ENCODE peak calls at places on chromosomes 11 and 22, in five cellular contexts. W is kidney, X is aorta, N is heart left ventricle, P is mammary epithelial cell. L is an unnamed sample. For H3K4me1, the result is how much of the 10 kb centered on the place peaks cover.

GRCh38 chr11:19276859-19277808 is 36.4 kb upstream of the E2F8 start:
- DNase-seq in P (peak), X (no peak), N (no peak), W (no peak), L (no peak)

GRCh38 chr22:46738961-46739870 is 1.2 kb upstream of the CERK start:
- DNase-seq in X (no peak), N (peak), W (peak), P (no peak), L (peak)

GRCh38 chr22:46519377-46519776 is 18.0 kb downstream of the CELSR1 start:
- DNase-seq in N (no peak), X (no peak), W (peak), P (no peak), L (no peak)

GRCh38 chr11:64859542-64860414 is 15.3 kb upstream of the CDC42BPG start:
- DNase-seq in P (no peak), X (peak), N (no peak), W (peak), L (no peak)

GRCh38 chr11:135009125-135009524 is 597.1 kb upstream of the B3GAT1 start:
- DNase-seq in P (no peak), X (no peak), N (no peak), W (no peak), L (no peak)

GRCh38 chr11:105296806-105297205 is 157.2 kb upstream of the CARD18 start:
- DNase-seq in W (peak), X (no peak), P (no peak), N (no peak), L (no peak)

GRCh38 chr11:66727883-66728759 is 895 bp downstream of the SPTBN2 start:
- DNase-seq in P (no peak), N (no peak), W (no peak), X (no peak), L (peak)

GRCh38 chr11:10460611-10461275 is 5.7 kb downstream of the AMPD3 start:
- DNase-seq in N (no peak), P (no peak), X (no peak), W (no peak), L (no peak)

GRCh38 chr22:37377927-37378326 is 49.4 kb downstream of the ELFN2 start:
- DNase-seq in X (no peak), W (no peak), N (no peak), P (no peak), L (no peak)

GRCh38 chr22:42500164-42500835 is 19.3 kb downstream of the RRP7A start:
- DNase-seq in X (peak), W (peak), P (peak), N (peak), L (no peak)

GRCh38 chr11:100930185-100930778 is 199.3 kb downstream of the PGR start:
- DNase-seq in P (peak), N (no peak), X (no peak), W (no peak), L (no peak)

GRCh38 chr11:127919206-127920000 is 668.0 kb downstream of the ETS1 start:
- DNase-seq in P (peak), N (no peak), X (no peak), W (no peak), L (no peak)

GRCh38 chr11:33063326-33063775 is 24.0 kb downstream of the TCP11L1 start:
- DNase-seq in X (no peak), N (no peak), P (peak), W (no peak), L (no peak)

GRCh38 chr11:118791961-118792578 is 1.1 kb upstream of the DDX6 start:
- DNase-seq in W (peak), N (peak), X (no peak), P (no peak), L (no peak)

GRCh38 chr22:47210686-47211085 is 448.2 kb downstream of the TBC1D22A start:
- DNase-seq in N (no peak), W (no peak), P (no peak), X (no peak), L (no peak)

GRCh38 chr11:16001899-16002426 is 354.4 kb downstream of the SOX6 start:
- DNase-seq in X (no peak), N (no peak), W (no peak), P (peak), L (peak)

GRCh38 chr22:23060612-23061400 is 9.5 kb upstream of the GNAZ start:
- DNase-seq in N (peak), P (no peak), X (peak), W (peak), L (no peak)

GRCh38 chr22:44848296-44848741 is 95.9 kb downstream of the ARHGAP8 start:
- DNase-seq in N (no peak), W (peak), X (no peak), P (no peak), L (no peak)

GRCh38 chr22:20437253-20438065 is at the start of gene SCARF2:
- DNase-seq in N (peak), W (peak), X (peak), P (no peak), L (peak)

GRCh38 chr22:31647516-31647915 is 14.5 kb downstream of the PISD start:
- DNase-seq in X (no peak), N (no peak), W (no peak), P (peak), L (no peak)

GRCh38 chr22:42680648-42681047 is 31.5 kb upstream of the CYB5R3 start:
- DNase-seq in X (no peak), W (no peak), P (peak), N (no peak), L (peak)

GRCh38 chr11:122741613-122742012 is 86.1 kb downstream of the UBASH3B start:
- DNase-seq in P (no peak), N (peak), W (peak), X (no peak), L (no peak)

GRCh38 chr11:82927264-82927880 is 25.8 kb downstream of the DDIAS start:
- DNase-seq in X (no peak), N (no peak), W (no peak), P (peak), L (peak)

GRCh38 chr22:25081409-25081824 is 118.2 kb upstream of the CRYBB3 start:
- DNase-seq in P (peak), X (no peak), N (no peak), W (no peak), L (peak)

GRCh38 chr11:2564588-2565440 is 120.0 kb downstream of the KCNQ1 start:
- DNase-seq in X (peak), N (no peak), W (no peak), P (no peak), L (no peak)

GRCh38 chr11:35380603-35381002 is 38.8 kb downstream of the SLC1A2 start:
- DNase-seq in W (no peak), X (no peak), N (no peak), P (no peak), L (no peak)
- H3K27ac ChIP-seq in W (no peak), X (no peak), N (peak), P (no peak), L (no peak)

DNA sequence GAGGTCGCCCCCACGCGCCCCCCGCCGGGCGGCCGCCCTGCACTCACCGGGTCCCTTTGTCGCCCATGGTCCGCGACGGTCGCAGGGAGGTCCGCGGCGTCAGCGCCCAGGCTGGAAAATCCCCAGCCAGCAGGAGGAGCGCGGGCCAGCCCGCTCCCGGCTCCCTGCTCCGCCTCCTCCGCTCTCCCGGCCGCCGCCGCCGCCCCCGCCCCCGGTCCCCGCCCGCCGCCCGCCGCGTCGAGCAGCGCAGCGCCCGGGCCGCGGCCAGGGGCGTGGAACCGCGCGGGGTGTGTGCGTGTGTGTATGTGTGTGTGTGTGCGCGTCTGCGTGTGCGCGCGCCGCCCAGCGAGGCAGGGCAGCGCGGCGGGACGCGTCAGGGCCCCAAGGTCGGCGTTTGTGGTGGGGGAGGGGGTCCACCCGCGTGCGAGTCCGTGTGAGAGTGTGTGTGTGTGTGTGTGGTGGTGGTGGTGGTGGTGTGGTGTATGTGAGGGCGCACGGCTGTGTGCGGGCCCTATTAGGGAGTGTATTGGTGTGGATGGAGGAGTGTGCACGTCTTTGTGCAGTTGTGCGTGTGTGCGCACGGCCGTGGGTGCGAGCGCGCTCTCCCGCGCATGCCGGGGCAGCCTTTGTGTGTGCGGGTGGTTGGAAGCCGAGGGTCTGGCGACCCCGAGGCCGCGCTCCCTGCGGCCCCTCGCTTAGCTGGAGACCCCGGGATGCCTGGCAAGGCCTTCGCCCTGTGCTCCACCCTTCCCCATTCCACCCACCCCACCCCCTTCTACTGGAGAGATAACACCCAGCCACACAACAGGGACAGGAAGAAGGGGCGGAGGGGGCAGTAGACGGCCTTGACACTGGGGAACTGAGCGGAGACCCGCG is at the start of gene ARRB1:
- DNase-seq in N (peak), W (peak), X (peak), P (no peak), L (peak)
- H3K4me1 ChIP-seq in N (under half), W (under half), X (under half), P (under half), L (half or more)

GRCh38 chr22:50551160-50551752 is 5.6 kb downstream of the KLHDC7B start:
- DNase-seq in P (no peak), X (no peak), N (no peak), W (no peak), L (no peak)

GRCh38 chr22:50550395-50550794 is 4.7 kb downstream of the KLHDC7B start:
- DNase-seq in P (no peak), X (no peak), N (no peak), W (no peak), L (no peak)

GRCh38 chr22:50548046-50548912 is 2.6 kb downstream of the KLHDC7B start:
- DNase-seq in X (no peak), N (no peak), W (peak), P (no peak), L (no peak)

GRCh38 chr22:50547231-50547851 is 1.6 kb downstream of the KLHDC7B start:
- DNase-seq in N (no peak), X (no peak), P (no peak), W (peak), L (no peak)

GRCh38 chr22:50548913-50549790 is 3.5 kb downstream of the KLHDC7B start:
- DNase-seq in W (no peak), N (no peak), P (no peak), X (no peak), L (no peak)
- H3K4me3 ChIP-seq in W (no peak), N (peak), P (no peak), X (no peak), L (no peak)

GRCh38 chr11:76612226-76612625 is 58.3 kb downstream of the LRRC32 start:
- DNase-seq in N (no peak), W (no peak), X (no peak), P (no peak), L (no peak)
- H3K27ac ChIP-seq in N (no peak), W (no peak), X (peak), P (no peak), L (no peak)

GRCh38 chr11:12085371-12086251 is 24.8 kb upstream of the MICAL2 start:
- DNase-seq in W (no peak), P (no peak), X (no peak), N (no peak), L (no peak)

GRCh38 chr11:12088047-12088481 is 22.3 kb upstream of the MICAL2 start:
- DNase-seq in W (no peak), P (peak), X (peak), N (peak), L (no peak)

GRCh38 chr11:12086271-12087074 is 23.9 kb upstream of the MICAL2 start:
- DNase-seq in P (peak), W (peak), X (peak), N (peak), L (peak)

GRCh38 chr11:12088531-12088930 is 21.9 kb upstream of the MICAL2 start:
- DNase-seq in N (no peak), W (no peak), P (no peak), X (no peak), L (no peak)

DNA sequence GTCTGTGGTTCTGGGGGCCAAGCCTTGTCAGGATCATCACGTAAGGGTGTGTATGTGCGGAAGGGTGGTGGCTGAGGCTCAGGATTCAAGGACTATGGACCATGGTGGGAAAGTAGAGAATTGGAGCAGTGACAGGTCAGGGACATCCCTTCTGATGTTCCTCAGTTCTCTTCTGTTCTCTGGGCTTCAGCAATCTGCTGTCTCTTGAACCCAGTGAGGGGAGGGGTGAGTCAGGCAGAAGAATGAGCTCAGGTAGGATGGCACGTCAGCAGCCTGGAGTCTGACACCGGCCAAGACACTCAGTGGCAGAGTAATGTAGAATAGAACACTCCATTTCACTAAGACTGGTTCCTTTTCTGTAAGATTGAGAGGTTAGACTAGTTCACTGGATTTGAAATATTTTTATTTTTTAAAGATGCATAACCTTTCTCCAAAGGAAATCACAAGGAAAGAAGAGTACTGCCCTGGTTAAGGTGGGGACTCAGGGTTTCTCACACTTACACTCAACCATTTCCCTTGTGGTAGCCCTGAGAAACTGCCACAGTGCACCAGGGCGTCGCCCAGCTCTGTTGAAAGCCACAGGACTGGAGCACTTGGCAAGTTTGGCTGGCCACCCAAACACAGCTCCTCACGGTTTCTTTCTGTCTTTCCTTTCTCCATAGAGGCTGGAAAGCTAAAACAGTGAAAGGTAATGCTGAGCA is 23.2 kb upstream of the MICAL2 start:
- DNase-seq in N (no peak), P (peak), X (peak), W (no peak), L (no peak)
- H3K4me1 ChIP-seq in N (half or more), P (half or more), X (under half), W (under half), L (under half)

GRCh38 chr11:86999388-86999787 is 38.3 kb upstream of the TMEM135 start:
- DNase-seq in N (no peak), W (no peak), X (no peak), P (no peak), L (no peak)
- H3K4me3 ChIP-seq in N (no peak), W (no peak), X (no peak), P (no peak), L (no peak)

GRCh38 chr11:112511906-112512305 is 251.2 kb upstream of the PLET1 start:
- DNase-seq in N (no peak), P (no peak), X (no peak), W (no peak), L (peak)

GRCh38 chr11:112513936-112514716 is 253.5 kb upstream of the PLET1 start:
- DNase-seq in N (no peak), P (no peak), X (no peak), W (no peak), L (no peak)

GRCh38 chr11:112516261-112516660 is 255.6 kb upstream of the PLET1 start:
- DNase-seq in X (no peak), P (no peak), W (no peak), N (no peak), L (no peak)

GRCh38 chr11:112511271-112511670 is 250.6 kb upstream of the PLET1 start:
- DNase-seq in P (peak), X (no peak), N (no peak), W (no peak), L (no peak)

GRCh38 chr11:112513417-112513816 is 252.8 kb upstream of the PLET1 start:
- DNase-seq in P (no peak), N (no peak), X (no peak), W (no peak), L (no peak)
- H3K27ac ChIP-seq in P (no peak), N (no peak), X (no peak), W (no peak), L (no peak)

L was measured in SJCRH30.